ENCODE peak calls at places on chromosomes 3 and 15, in seven cellular contexts. One of them, this sample, is unnamed.
A peak's percentile ranks its signal among the peaks of the same experiment; 100 is the strongest.

GRCh38 chr3:133583396-133583795 is 9.9 kb downstream of the CDV3 start:
- ATAC-seq in Panc1: no peak
- ATAC-seq in upper lobe of left lung: no peak
- ATAC-seq in HepG2: no peak
- ATAC-seq in K562: no peak
- ATAC-seq in HCT116: no peak
- ATAC-seq in GM12878: no peak
- ATAC-seq in this sample: no peak

GRCh38 chr3:139326131-139326530 is 17.7 kb upstream of the MRPS22 start:
- ATAC-seq in Panc1: no peak
- ATAC-seq in upper lobe of left lung: no peak
- ATAC-seq in HepG2: no peak
- ATAC-seq in K562: no peak
- ATAC-seq in HCT116: no peak
- ATAC-seq in GM12878: no peak
- ATAC-seq in this sample: no peak

GRCh38 chr3:138188013-138188352 is 882 bp downstream of the ARMC8 start:
- ATAC-seq in Panc1: no peak
- ATAC-seq in upper lobe of left lung: peak; percentile 74
- ATAC-seq in HepG2: peak; percentile 59
- ATAC-seq in K562: peak; percentile 70
- ATAC-seq in HCT116: no peak
- ATAC-seq in GM12878: no peak
- ATAC-seq in this sample: peak; percentile 72

GRCh38 chr3:66083961-66084270 is 45.2 kb upstream of the MAGI1 start:
- ATAC-seq in Panc1: no peak
- ATAC-seq in upper lobe of left lung: no peak
- ATAC-seq in HepG2: peak; percentile 83
- ATAC-seq in K562: no peak
- ATAC-seq in HCT116: peak; percentile 25
- ATAC-seq in GM12878: no peak
- ATAC-seq in this sample: no peak

GRCh38 chr3:44883999-44884431 is 9.6 kb downstream of the TGM4 start:
- ATAC-seq in Panc1: peak; percentile 41
- ATAC-seq in upper lobe of left lung: peak; percentile 67
- ATAC-seq in HepG2: no peak
- ATAC-seq in K562: no peak
- ATAC-seq in HCT116: peak; percentile 48
- ATAC-seq in GM12878: no peak
- ATAC-seq in this sample: no peak

GRCh38 chr3:147393261-147393964 is 12.9 kb downstream of the ZIC4 start:
- ATAC-seq in Panc1: no peak
- ATAC-seq in upper lobe of left lung: no peak
- ATAC-seq in HepG2: no peak
- ATAC-seq in K562: peak; percentile 69
- ATAC-seq in HCT116: no peak
- ATAC-seq in GM12878: no peak
- ATAC-seq in this sample: no peak

GRCh38 chr15:90681056-90681455 is 36.1 kb upstream of the BLM start:
- ATAC-seq in Panc1: peak; percentile 28
- ATAC-seq in upper lobe of left lung: peak; percentile 39
- ATAC-seq in HepG2: no peak
- ATAC-seq in K562: no peak
- ATAC-seq in HCT116: no peak
- ATAC-seq in GM12878: no peak
- ATAC-seq in this sample: no peak

GRCh38 chr3:14222457-14222856 is 43.8 kb downstream of the LSM3 start:
- ATAC-seq in Panc1: no peak
- ATAC-seq in upper lobe of left lung: no peak
- ATAC-seq in HepG2: no peak
- ATAC-seq in K562: no peak
- ATAC-seq in HCT116: no peak
- ATAC-seq in GM12878: no peak
- ATAC-seq in this sample: no peak

GRCh38 chr3:80087769-80088168 is 320.0 kb upstream of the ROBO1 start:
- ATAC-seq in Panc1: no peak
- ATAC-seq in upper lobe of left lung: no peak
- ATAC-seq in HepG2: no peak
- ATAC-seq in K562: no peak
- ATAC-seq in HCT116: no peak
- ATAC-seq in GM12878: no peak
- ATAC-seq in this sample: no peak

GRCh38 chr3:105634719-105635118 is 234.1 kb downstream of the CBLB start:
- ATAC-seq in Panc1: no peak
- ATAC-seq in upper lobe of left lung: no peak
- ATAC-seq in HepG2: no peak
- ATAC-seq in K562: no peak
- ATAC-seq in HCT116: no peak
- ATAC-seq in GM12878: no peak
- ATAC-seq in this sample: no peak

GRCh38 chr3:188184160-188184559 is 30.2 kb downstream of the LPP start:
- ATAC-seq in Panc1: peak; percentile 27
- ATAC-seq in upper lobe of left lung: no peak
- ATAC-seq in HepG2: no peak
- ATAC-seq in K562: no peak
- ATAC-seq in HCT116: no peak
- ATAC-seq in GM12878: no peak
- ATAC-seq in this sample: no peak

GRCh38 chr3:196207833-196208607 is 3.2 kb downstream of the ZDHHC19 start:
- ATAC-seq in Panc1: peak; percentile 63
- ATAC-seq in upper lobe of left lung: peak; percentile 77
- ATAC-seq in HepG2: peak; percentile 50
- ATAC-seq in K562: peak; percentile 94
- ATAC-seq in HCT116: peak; percentile 80
- ATAC-seq in GM12878: peak; percentile 56
- ATAC-seq in this sample: peak; percentile 44
- H3K4me3 ChIP-seq in Panc1: peak overlapping the region; percentile 35
- H3K4me3 ChIP-seq in upper lobe of left lung: peak overlapping the region; percentile 22
- H3K4me3 ChIP-seq in HepG2: no peak overlapping the region
- H3K4me3 ChIP-seq in K562: peak overlapping the region; percentile 58
- H3K4me3 ChIP-seq in HCT116: no peak overlapping the region
- H3K4me3 ChIP-seq in GM12878: peak overlapping the region; percentile 67
- H3K4me3 ChIP-seq in this sample: peak overlapping the region; percentile 42

DNA sequence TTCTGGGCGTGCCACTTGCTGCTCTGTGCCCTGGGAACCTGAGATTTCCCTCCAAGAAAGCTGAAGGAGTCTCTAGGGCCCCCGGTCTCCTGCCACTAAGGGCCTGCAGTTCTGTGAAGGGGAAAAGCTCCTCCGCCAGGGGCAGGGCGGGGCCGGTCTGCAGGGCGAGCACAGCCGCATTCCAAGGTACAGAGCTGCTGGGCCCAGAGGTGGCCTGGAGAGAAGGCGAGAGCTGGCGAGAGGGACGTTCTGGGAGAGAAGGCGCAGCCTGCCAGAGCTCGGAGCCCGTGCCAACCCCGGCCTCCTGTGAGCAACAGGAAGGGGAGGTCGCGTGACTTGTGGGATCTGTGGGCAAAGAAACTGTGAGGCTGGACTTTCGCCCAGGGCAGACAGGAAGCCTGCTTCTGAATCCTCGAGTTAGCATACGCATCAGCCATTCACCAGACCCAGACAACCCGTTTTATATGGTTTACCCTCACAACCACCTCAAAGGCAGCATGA is 500.4 kb downstream of the SHQ1 start:
- ATAC-seq in Panc1: peak; percentile 47
- ATAC-seq in upper lobe of left lung: peak; percentile 51
- ATAC-seq in HepG2: peak; percentile 59
- ATAC-seq in K562: peak; percentile 29
- ATAC-seq in HCT116: peak; percentile 77
- ATAC-seq in GM12878: peak; percentile 89
- ATAC-seq in this sample: peak; percentile 78
- TF ChIP-seq CTCF in Panc1: no peak
- TF ChIP-seq CTCF in upper lobe of left lung: no peak
- TF ChIP-seq CTCF in HepG2: no peak
- TF ChIP-seq CTCF in K562: no peak
- TF ChIP-seq CTCF in HCT116: peak; percentile 2
- TF ChIP-seq CTCF in GM12878: peak; percentile 4
- TF ChIP-seq CTCF in this sample: no peak

GRCh38 chr15:73949496-73949895 is 23.2 kb downstream of the LOXL1 start:
- ATAC-seq in Panc1: no peak
- ATAC-seq in upper lobe of left lung: no peak
- ATAC-seq in HepG2: no peak
- ATAC-seq in K562: no peak
- ATAC-seq in HCT116: no peak
- ATAC-seq in GM12878: no peak
- ATAC-seq in this sample: no peak

GRCh38 chr15:73950479-73951043 is 24.3 kb downstream of the LOXL1 start:
- ATAC-seq in Panc1: peak; percentile 17
- ATAC-seq in upper lobe of left lung: peak; percentile 22
- ATAC-seq in HepG2: no peak
- ATAC-seq in K562: no peak
- ATAC-seq in HCT116: peak; percentile 31
- ATAC-seq in GM12878: peak; percentile 10
- ATAC-seq in this sample: peak; percentile 9

GRCh38 chr15:73952171-73952912 is 26.1 kb downstream of the LOXL1 start:
- ATAC-seq in Panc1: no peak
- ATAC-seq in upper lobe of left lung: no peak
- ATAC-seq in HepG2: no peak
- ATAC-seq in K562: no peak
- ATAC-seq in HCT116: no peak
- ATAC-seq in GM12878: no peak
- ATAC-seq in this sample: no peak

GRCh38 chr15:73951591-73951990 is 25.3 kb downstream of the LOXL1 start:
- ATAC-seq in Panc1: no peak
- ATAC-seq in upper lobe of left lung: no peak
- ATAC-seq in HepG2: peak; percentile 43
- ATAC-seq in K562: no peak
- ATAC-seq in HCT116: no peak
- ATAC-seq in GM12878: no peak
- ATAC-seq in this sample: no peak

GRCh38 chr15:73951044-73951561 is 24.8 kb downstream of the LOXL1 start:
- ATAC-seq in Panc1: peak; percentile 96
- ATAC-seq in upper lobe of left lung: peak; percentile 96
- ATAC-seq in HepG2: peak; percentile 94
- ATAC-seq in K562: peak; percentile 99
- ATAC-seq in HCT116: peak; percentile 97
- ATAC-seq in GM12878: peak; percentile 97
- ATAC-seq in this sample: peak; percentile 98
- TF ChIP-seq POLR2AphosphoS5 in Panc1: no peak
- TF ChIP-seq POLR2AphosphoS5 in upper lobe of left lung: peak; percentile 51
- TF ChIP-seq POLR2AphosphoS5 in HepG2: no peak
- TF ChIP-seq POLR2AphosphoS5 in K562: no peak
- TF ChIP-seq POLR2AphosphoS5 in HCT116: no peak
- TF ChIP-seq POLR2AphosphoS5 in GM12878: no peak
- TF ChIP-seq POLR2AphosphoS5 in this sample: peak; percentile 89

DNA sequence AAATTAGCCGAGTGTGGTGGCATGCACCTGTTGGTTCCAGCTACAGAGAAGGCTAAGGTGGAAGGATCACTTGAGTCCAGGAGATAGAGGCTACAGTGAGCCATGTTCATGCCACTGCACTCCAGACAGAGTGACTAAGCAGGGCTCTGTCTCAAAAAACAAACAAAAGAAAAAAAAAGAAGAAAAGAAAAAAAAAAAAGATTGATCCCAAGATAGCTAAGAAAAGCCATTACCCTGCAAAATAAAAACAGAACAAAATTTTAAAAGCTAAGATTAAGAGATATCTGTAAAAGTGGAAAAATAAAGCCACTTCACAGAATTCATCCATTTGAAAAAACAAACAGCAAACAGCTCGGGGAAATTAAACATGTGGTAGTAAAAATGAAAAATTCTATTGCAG is 23.8 kb downstream of the LRRC2 start:
- ATAC-seq in Panc1: no peak
- ATAC-seq in upper lobe of left lung: no peak
- ATAC-seq in HepG2: no peak
- ATAC-seq in K562: peak; percentile 55
- ATAC-seq in HCT116: no peak
- ATAC-seq in GM12878: no peak
- ATAC-seq in this sample: no peak
- H3K4me3 ChIP-seq in Panc1: no peak overlapping the region
- H3K4me3 ChIP-seq in upper lobe of left lung: no peak overlapping the region
- H3K4me3 ChIP-seq in HepG2: no peak overlapping the region
- H3K4me3 ChIP-seq in K562: no peak overlapping the region
- H3K4me3 ChIP-seq in HCT116: no peak overlapping the region
- H3K4me3 ChIP-seq in GM12878: no peak overlapping the region
- H3K4me3 ChIP-seq in this sample: no peak overlapping the region

GRCh38 chr3:113615976-113616375 is 80.5 kb downstream of the USF3 start:
- ATAC-seq in Panc1: no peak
- ATAC-seq in upper lobe of left lung: peak; percentile 40
- ATAC-seq in HepG2: no peak
- ATAC-seq in K562: no peak
- ATAC-seq in HCT116: no peak
- ATAC-seq in GM12878: no peak
- ATAC-seq in this sample: peak; percentile 44
- TF ChIP-seq CTCF in Panc1: no peak
- TF ChIP-seq CTCF in upper lobe of left lung: no peak
- TF ChIP-seq CTCF in HepG2: no peak
- TF ChIP-seq CTCF in K562: no peak
- TF ChIP-seq CTCF in HCT116: no peak
- TF ChIP-seq CTCF in GM12878: no peak
- TF ChIP-seq CTCF in this sample: no peak